ENCODE peak calls at places on chromosome 9, in six cellular contexts. B is HuH-7, Y is GM03348, H is COR-L47, Q is HTR-8/SVneo, U is NCI-H460. Z is an unnamed sample.

GRCh38 chr9:91419222-91420191 is 4.1 kb downstream of the NFIL3 start:
- DNase-seq in B (peak; percentile 60), Y (peak; percentile 76), H (no peak), Q (no peak), U (peak; percentile 94), Z (no peak)

GRCh38 chr9:131529597-131530545 is 1.2 kb downstream of the UCK1 start:
- DNase-seq in B (peak; percentile 22), Y (no peak), H (no peak), Q (no peak), U (no peak), Z (no peak)

GRCh38 chr9:95311956-95312355 is 5.6 kb downstream of the FANCC start:
- DNase-seq in B (no peak), Y (no peak), H (no peak), Q (no peak), U (no peak), Z (no peak)

GRCh38 chr9:134461436-134461982 is 135.3 kb downstream of the RXRA start:
- DNase-seq in B (no peak), Y (no peak), H (no peak), Q (no peak), U (no peak), Z (no peak)

GRCh38 chr9:134592819-134593200 is 48.8 kb upstream of the COL5A1 start:
- DNase-seq in B (no peak), Y (no peak), H (no peak), Q (no peak), U (no peak), Z (no peak)

GRCh38 chr9:703392-703791 is 138.1 kb upstream of the DMRT1 start:
- DNase-seq in B (no peak), Y (peak; percentile 56), H (no peak), Q (no peak), U (no peak), Z (no peak)

GRCh38 chr9:95272830-95273229 is 44.7 kb downstream of the FANCC start:
- DNase-seq in B (no peak), Y (no peak), H (no peak), Q (no peak), U (no peak), Z (no peak)

GRCh38 chr9:131732061-131732526 is 7.8 kb downstream of the RAPGEF1 start:
- DNase-seq in B (no peak), Y (peak; percentile 77), H (no peak), Q (no peak), U (no peak), Z (no peak)

GRCh38 chr9:75369989-75370388 is 281.7 kb downstream of the OSTF1 start:
- DNase-seq in B (no peak), Y (no peak), H (no peak), Q (no peak), U (no peak), Z (no peak)

GRCh38 chr9:135288054-135288453 is 191.5 kb upstream of the PPP1R26 start:
- DNase-seq in B (no peak), Y (no peak), H (no peak), Q (no peak), U (no peak), Z (no peak)

GRCh38 chr9:89576404-89576824 is 28.4 kb upstream of the GADD45G start:
- DNase-seq in B (no peak), Y (peak; percentile 32), H (no peak), Q (no peak), U (peak; percentile 26), Z (peak; percentile 23)

GRCh38 chr9:114291886-114292590 is 30.9 kb upstream of the ORM1 start:
- DNase-seq in B (no peak), Y (no peak), H (no peak), Q (no peak), U (no peak), Z (no peak)

GRCh38 chr9:77495834-77496671 is 152.1 kb downstream of the GNA14 start:
- DNase-seq in B (no peak), Y (peak; percentile 79), H (no peak), Q (no peak), U (no peak), Z (no peak)

GRCh38 chr9:68843239-68843638 is 138.2 kb downstream of the PIP5K1B start:
- DNase-seq in B (no peak), Y (no peak), H (no peak), Q (no peak), U (no peak), Z (no peak)

GRCh38 chr9:23603311-23603710 is 222.7 kb downstream of the ELAVL2 start:
- DNase-seq in B (no peak), Y (no peak), H (no peak), Q (no peak), U (no peak), Z (no peak)

GRCh38 chr9:136238342-136238732 is 7.3 kb downstream of the QSOX2 start:
- DNase-seq in B (no peak), Y (no peak), H (no peak), Q (no peak), U (no peak), Z (no peak)

GRCh38 chr9:91711755-91712591 is 238.1 kb downstream of the ROR2 start:
- DNase-seq in B (no peak), Y (no peak), H (no peak), Q (no peak), U (no peak), Z (no peak)

GRCh38 chr9:137381501-137382443 is 41.2 kb downstream of the EXD3 start:
- DNase-seq in B (no peak), Y (no peak), H (no peak), Q (no peak), U (no peak), Z (no peak)

GRCh38 chr9:110583237-110583636 is 3.7 kb upstream of the SVEP1 start:
- DNase-seq in B (no peak), Y (peak; percentile 28), H (no peak), Q (peak; percentile 21), U (peak; percentile 8), Z (no peak)

Z was measured in NCI-H1436.